ENCODE peak calls at places on chromosome 16, in eight cellular contexts. N is uterus, B is GM23338, D is Peyer's patch, Y is heart right ventricle, U is body of pancreas, T is endodermal cell, X is fibroblast of lung. O is an unnamed sample.

GRCh38 chr16:11130978-11131665 is 124.9 kb downstream of the SOCS1 start:
- DNase-seq in D (no peak), N (no peak), B (no peak), U (no peak), X (no peak), Y (no peak), T (no peak), O (no peak)

GRCh38 chr16:78474762-78475161 is 375.3 kb downstream of the WWOX start:
- DNase-seq in D (no peak), Y (no peak), N (no peak), T (no peak), U (no peak), B (no peak), X (no peak), O (no peak)

GRCh38 chr16:53915452-53916160 is 211.7 kb downstream of the FTO start:
- DNase-seq in U (no peak), D (no peak), Y (no peak), X (peak; percentile 70), B (no peak), T (no peak), N (no peak), O (no peak)

GRCh38 chr16:4780235-4780634 is 7.9 kb downstream of the SEPTIN12 start:
- DNase-seq in N (no peak), B (no peak), U (no peak), T (no peak), X (peak; percentile 10), D (no peak), Y (no peak), O (no peak)

GRCh38 chr16:53504161-53504663 is 1.2 kb upstream of the AKTIP start:
- DNase-seq in X (peak; percentile 71), B (peak; percentile 7), N (peak; percentile 62), T (peak; percentile 71), U (peak; percentile 65), D (peak; percentile 62), Y (peak; percentile 69), O (no peak)

GRCh38 chr16:14050297-14051027 is 20.7 kb upstream of the MRTFB start:
- DNase-seq in X (peak; percentile 49), D (no peak), U (no peak), T (peak; percentile 95), N (no peak), B (peak; percentile 96), Y (no peak), O (peak; percentile 71)

GRCh38 chr16:19716183-19716582 is 1.8 kb downstream of the KNOP1 start:
- DNase-seq in N (no peak), Y (no peak), T (no peak), X (no peak), U (no peak), D (no peak), B (no peak), O (no peak)

GRCh38 chr16:3909791-3910583 is 29.5 kb upstream of the CREBBP start:
- DNase-seq in Y (no peak), U (no peak), D (no peak), T (no peak), X (no peak), N (no peak), B (peak; percentile 29), O (no peak)

GRCh38 chr16:3999890-4000325 is 116.3 kb downstream of the ADCY9 start:
- DNase-seq in X (peak; percentile 27), T (no peak), Y (no peak), N (no peak), B (no peak), U (no peak), D (no peak), O (no peak)

GRCh38 chr16:4754865-4755264 is 12.1 kb downstream of the ZNF500 start:
- DNase-seq in D (no peak), X (no peak), T (no peak), B (no peak), N (no peak), U (no peak), Y (no peak), O (no peak)

GRCh38 chr16:8673611-8674412 is 605 bp upstream of the ABAT start:
- DNase-seq in D (no peak), U (no peak), T (no peak), B (peak; percentile 65), N (no peak), X (no peak), Y (no peak), O (no peak)

GRCh38 chr16:82092711-82093110 is 57.7 kb downstream of the HSD17B2 start:
- DNase-seq in X (peak; percentile 43), B (no peak), U (no peak), D (no peak), Y (no peak), T (no peak), N (no peak), O (no peak)

GRCh38 chr16:4176794-4177438 is 60.7 kb upstream of the ADCY9 start:
- DNase-seq in D (peak; percentile 69), N (no peak), Y (no peak), T (peak; percentile 69), U (no peak), X (peak; percentile 70), B (no peak), O (peak; percentile 29)

GRCh38 chr16:26673011-26673410 is 393.7 kb upstream of the C16orf82 start:
- DNase-seq in N (no peak), Y (no peak), B (no peak), T (no peak), U (no peak), X (no peak), D (no peak), O (no peak)

GRCh38 chr16:15506441-15506840 is 72.1 kb downstream of the BMERB1 start:
- DNase-seq in Y (no peak), U (no peak), N (no peak), X (no peak), T (no peak), D (no peak), B (no peak), O (no peak)

GRCh38 chr16:72833969-72834368 is 214.0 kb downstream of the ZFHX3 start:
- DNase-seq in T (no peak), Y (no peak), U (no peak), D (no peak), N (no peak), X (no peak), B (no peak), O (no peak)

GRCh38 chr16:75452464-75453190 is 11.9 kb downstream of the TMEM170A start:
- DNase-seq in U (peak; percentile 22), T (no peak), N (no peak), Y (no peak), X (no peak), D (no peak), B (no peak), O (no peak)

GRCh38 chr16:64882385-64882784 is 239.5 kb downstream of the CDH11 start:
- DNase-seq in T (no peak), D (no peak), Y (peak; percentile 19), B (no peak), U (peak; percentile 47), X (no peak), N (peak; percentile 28), O (no peak)

GRCh38 chr16:47905771-47906170 is 250.0 kb downstream of the ABCC12 start:
- DNase-seq in X (peak; percentile 79), T (no peak), D (no peak), Y (no peak), U (no peak), B (no peak), N (no peak), O (no peak)

GRCh38 chr16:29901607-29901945 is 1.3 kb downstream of the ASPHD1 start:
- DNase-seq in U (no peak), T (no peak), X (no peak), B (no peak), N (no peak), Y (no peak), D (no peak), O (no peak)
- H3K4me3 ChIP-seq in U (no peak overlapping the region), T (no peak overlapping the region), X (no peak overlapping the region), B (peak overlapping the region; percentile 97), N (no peak overlapping the region), Y (no peak overlapping the region), D (no peak overlapping the region), O (peak overlapping the region; percentile 61)

GRCh38 chr16:87762071-87762571 is 3.7 kb downstream of the KLHDC4 start:
- DNase-seq in B (no peak), T (no peak), N (no peak), U (no peak), Y (no peak), X (no peak), D (peak; percentile 10), O (no peak)

GRCh38 chr16:87764600-87765472 is 950 bp downstream of the KLHDC4 start:
- DNase-seq in N (no peak), T (no peak), X (no peak), Y (no peak), D (no peak), U (no peak), B (no peak), O (no peak)

GRCh38 chr16:87757841-87758426 is 7.9 kb downstream of the KLHDC4 start:
- DNase-seq in Y (no peak), B (no peak), X (peak; percentile 45), N (no peak), T (no peak), U (no peak), D (no peak), O (no peak)

GRCh38 chr16:87762620-87763019 is 3.2 kb downstream of the KLHDC4 start:
- DNase-seq in B (no peak), Y (no peak), X (no peak), U (no peak), D (peak; percentile 8), T (no peak), N (no peak), O (no peak)

GRCh38 chr16:87761020-87761506 is 4.7 kb downstream of the KLHDC4 start:
- DNase-seq in X (no peak), Y (no peak), D (no peak), U (no peak), N (no peak), B (no peak), T (no peak), O (no peak)
- H3K36me3 ChIP-seq in X (peaks cover 7% of the 10 kb centered on the region), Y (no peaks in the 10 kb centered on the region), D (no peaks in the 10 kb centered on the region), U (no peaks in the 10 kb centered on the region), N (no peaks in the 10 kb centered on the region), B (peaks cover 34% of the 10 kb centered on the region), T (peaks cover 65% of the 10 kb centered on the region), O (no peaks in the 10 kb centered on the region)

DNA sequence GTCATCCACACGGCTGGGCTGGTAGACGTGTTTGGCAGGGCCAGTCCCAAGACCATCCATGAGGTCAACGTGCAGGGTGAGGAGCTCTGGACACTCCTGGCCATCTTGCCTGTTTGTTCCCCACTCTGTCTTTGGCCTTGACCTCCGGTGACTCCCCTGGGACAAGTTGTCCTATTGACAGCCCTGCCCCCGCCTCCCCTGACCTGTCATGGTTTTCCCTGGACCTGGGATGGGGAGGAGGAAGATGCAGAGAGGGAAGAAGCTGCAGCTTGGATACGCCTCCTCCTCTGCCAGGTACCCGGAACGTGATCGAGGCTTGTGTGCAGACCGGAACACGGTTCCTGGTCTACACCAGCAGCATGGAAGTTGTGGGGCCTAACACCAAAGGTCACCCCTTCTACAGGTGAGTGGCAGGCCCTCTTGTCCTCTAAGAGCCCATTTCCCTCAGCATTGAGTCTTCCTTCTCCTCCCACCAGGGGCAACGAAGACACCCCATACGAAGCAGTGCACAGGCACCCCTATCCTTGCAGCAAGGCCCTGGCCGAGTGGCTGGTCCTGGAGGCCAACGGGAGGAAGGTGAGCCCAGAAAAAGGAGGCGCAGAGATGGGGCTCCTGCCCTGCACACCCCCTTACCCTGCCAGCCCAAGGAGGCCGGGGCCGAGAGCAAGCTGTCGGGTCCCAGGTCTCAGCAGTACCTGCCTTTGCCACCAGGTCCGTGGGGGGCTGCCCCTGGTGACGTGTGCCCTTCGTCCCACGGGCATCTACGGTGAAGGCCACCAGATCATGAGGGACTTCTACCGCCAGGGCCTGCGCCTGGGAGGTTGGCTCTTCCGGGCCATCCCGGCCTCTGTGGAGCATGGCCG is 1.4 kb downstream of the HSD3B7 start:
- DNase-seq in X (no peak), N (no peak), D (no peak), B (no peak), U (no peak), T (no peak), Y (no peak), O (no peak)
- TF ChIP-seq CTCF in X (no peak), N (no peak), D (no peak), B (peak; percentile 11), U (no peak), T (peak; percentile 41), Y (no peak), O (no peak)

GRCh38 chr16:513950-514349 is 13.6 kb upstream of the CAPN15 start:
- DNase-seq in N (no peak), X (no peak), U (no peak), Y (no peak), B (no peak), D (no peak), T (no peak), O (no peak)
- H3K4me3 ChIP-seq in N (no peak overlapping the region), X (no peak overlapping the region), U (no peak overlapping the region), Y (no peak overlapping the region), B (no peak overlapping the region), D (no peak overlapping the region), T (no peak overlapping the region), O (no peak overlapping the region)

O was measured in kidney epithelial cell.